ENCODE peak calls at places on chromosomes 12 and 14, in nine cellular contexts. One of them, this sample, is unnamed.

GRCh38 chr14:71187633-71188356 is 280.5 kb downstream of the PCNX1 start:
- DNase-seq in cardiac muscle cell: peak; percentile 26
- DNase-seq in CD8-positive, alpha-beta T cell: no peak
- DNase-seq in right lobe of liver: no peak
- DNase-seq in left lung: no peak
- DNase-seq in kidney: no peak
- DNase-seq in PC-3: peak; percentile 24
- DNase-seq in transverse colon: no peak
- DNase-seq in body of pancreas: peak; percentile 19
- DNase-seq in this sample: no peak

GRCh38 chr12:51593539-51593938 is 2.5 kb downstream of the SCN8A start:
- DNase-seq in CD8-positive, alpha-beta T cell: peak; percentile 29
- DNase-seq in kidney: no peak
- DNase-seq in cardiac muscle cell: peak; percentile 75
- DNase-seq in PC-3: peak; percentile 47
- DNase-seq in left lung: no peak
- DNase-seq in transverse colon: peak; percentile 17
- DNase-seq in right lobe of liver: no peak
- DNase-seq in body of pancreas: peak; percentile 38
- DNase-seq in this sample: no peak

GRCh38 chr12:1217191-1217949 is 226.3 kb downstream of the ERC1 start:
- DNase-seq in transverse colon: no peak
- DNase-seq in PC-3: peak; percentile 94
- DNase-seq in cardiac muscle cell: no peak
- DNase-seq in left lung: no peak
- DNase-seq in CD8-positive, alpha-beta T cell: no peak
- DNase-seq in right lobe of liver: no peak
- DNase-seq in body of pancreas: no peak
- DNase-seq in kidney: no peak
- DNase-seq in this sample: no peak

GRCh38 chr12:56299308-56299852 is 750 bp downstream of the CS start:
- DNase-seq in body of pancreas: peak; percentile 27
- DNase-seq in kidney: no peak
- DNase-seq in right lobe of liver: no peak
- DNase-seq in cardiac muscle cell: no peak
- DNase-seq in left lung: no peak
- DNase-seq in transverse colon: peak; percentile 51
- DNase-seq in CD8-positive, alpha-beta T cell: peak; percentile 39
- DNase-seq in PC-3: peak; percentile 30
- DNase-seq in this sample: no peak

GRCh38 chr14:69643430-69644200 is 32.2 kb downstream of the SUSD6 start:
- DNase-seq in cardiac muscle cell: no peak
- DNase-seq in left lung: peak; percentile 76
- DNase-seq in right lobe of liver: peak; percentile 83
- DNase-seq in CD8-positive, alpha-beta T cell: peak; percentile 57
- DNase-seq in kidney: no peak
- DNase-seq in transverse colon: peak; percentile 86
- DNase-seq in PC-3: peak; percentile 99
- DNase-seq in body of pancreas: peak; percentile 91
- DNase-seq in this sample: peak; percentile 79

GRCh38 chr14:74333909-74334308 is 14.4 kb upstream of the VRTN start:
- DNase-seq in CD8-positive, alpha-beta T cell: no peak
- DNase-seq in PC-3: no peak
- DNase-seq in cardiac muscle cell: no peak
- DNase-seq in kidney: no peak
- DNase-seq in left lung: no peak
- DNase-seq in transverse colon: no peak
- DNase-seq in right lobe of liver: no peak
- DNase-seq in body of pancreas: no peak
- DNase-seq in this sample: no peak

GRCh38 chr12:52310622-52311281 is 10.4 kb downstream of the KRT83 start:
- DNase-seq in transverse colon: no peak
- DNase-seq in CD8-positive, alpha-beta T cell: no peak
- DNase-seq in PC-3: no peak
- DNase-seq in left lung: no peak
- DNase-seq in body of pancreas: no peak
- DNase-seq in cardiac muscle cell: no peak
- DNase-seq in right lobe of liver: no peak
- DNase-seq in kidney: no peak
- DNase-seq in this sample: peak; percentile 20

GRCh38 chr14:95935228-95935822 is 58.7 kb downstream of the TUNAR start:
- DNase-seq in right lobe of liver: no peak
- DNase-seq in CD8-positive, alpha-beta T cell: no peak
- DNase-seq in left lung: no peak
- DNase-seq in transverse colon: no peak
- DNase-seq in cardiac muscle cell: peak; percentile 83
- DNase-seq in kidney: no peak
- DNase-seq in PC-3: peak; percentile 26
- DNase-seq in body of pancreas: no peak
- DNase-seq in this sample: no peak

GRCh38 chr14:60616326-60617044 is 32.8 kb downstream of the SIX1 start:
- DNase-seq in CD8-positive, alpha-beta T cell: no peak
- DNase-seq in right lobe of liver: no peak
- DNase-seq in left lung: no peak
- DNase-seq in transverse colon: no peak
- DNase-seq in cardiac muscle cell: no peak
- DNase-seq in body of pancreas: no peak
- DNase-seq in PC-3: no peak
- DNase-seq in kidney: no peak
- DNase-seq in this sample: no peak

GRCh38 chr14:102943454-102943853 is 21.0 kb downstream of the AMN start:
- DNase-seq in transverse colon: no peak
- DNase-seq in kidney: no peak
- DNase-seq in body of pancreas: no peak
- DNase-seq in cardiac muscle cell: no peak
- DNase-seq in right lobe of liver: no peak
- DNase-seq in left lung: no peak
- DNase-seq in PC-3: no peak
- DNase-seq in CD8-positive, alpha-beta T cell: no peak
- DNase-seq in this sample: no peak

GRCh38 chr12:131830335-131831020 is 2.3 kb downstream of the MMP17 start:
- DNase-seq in CD8-positive, alpha-beta T cell: no peak
- DNase-seq in left lung: peak; percentile 77
- DNase-seq in right lobe of liver: peak; percentile 82
- DNase-seq in kidney: peak; percentile 93
- DNase-seq in body of pancreas: peak; percentile 59
- DNase-seq in cardiac muscle cell: peak; percentile 80
- DNase-seq in PC-3: peak; percentile 91
- DNase-seq in transverse colon: peak; percentile 62
- DNase-seq in this sample: peak; percentile 83

GRCh38 chr14:58815781-58816297 is 178.1 kb downstream of the DACT1 start:
- DNase-seq in CD8-positive, alpha-beta T cell: no peak
- DNase-seq in transverse colon: no peak
- DNase-seq in right lobe of liver: no peak
- DNase-seq in body of pancreas: no peak
- DNase-seq in cardiac muscle cell: no peak
- DNase-seq in kidney: no peak
- DNase-seq in PC-3: no peak
- DNase-seq in left lung: no peak
- DNase-seq in this sample: no peak

GRCh38 chr12:80056232-80056631 is 43.1 kb upstream of the OTOGL start:
- DNase-seq in transverse colon: no peak
- DNase-seq in left lung: no peak
- DNase-seq in PC-3: no peak
- DNase-seq in cardiac muscle cell: no peak
- DNase-seq in CD8-positive, alpha-beta T cell: no peak
- DNase-seq in kidney: no peak
- DNase-seq in body of pancreas: no peak
- DNase-seq in right lobe of liver: no peak
- DNase-seq in this sample: no peak

GRCh38 chr14:73238262-73238852 is 1.1 kb downstream of the PAPLN start:
- DNase-seq in PC-3: peak; percentile 90
- DNase-seq in right lobe of liver: no peak
- DNase-seq in kidney: peak; percentile 73
- DNase-seq in body of pancreas: no peak
- DNase-seq in transverse colon: no peak
- DNase-seq in cardiac muscle cell: no peak
- DNase-seq in left lung: no peak
- DNase-seq in CD8-positive, alpha-beta T cell: no peak
- DNase-seq in this sample: no peak

GRCh38 chr12:131808744-131809371 is 19.3 kb upstream of the MMP17 start:
- DNase-seq in cardiac muscle cell: no peak
- DNase-seq in transverse colon: peak; percentile 34
- DNase-seq in CD8-positive, alpha-beta T cell: no peak
- DNase-seq in right lobe of liver: no peak
- DNase-seq in left lung: no peak
- DNase-seq in kidney: no peak
- DNase-seq in PC-3: no peak
- DNase-seq in body of pancreas: no peak
- DNase-seq in this sample: no peak

GRCh38 chr14:56002876-56003625 is 115.2 kb upstream of the PELI2 start:
- DNase-seq in kidney: no peak
- DNase-seq in right lobe of liver: no peak
- DNase-seq in PC-3: no peak
- DNase-seq in left lung: no peak
- DNase-seq in transverse colon: no peak
- DNase-seq in CD8-positive, alpha-beta T cell: peak; percentile 57
- DNase-seq in cardiac muscle cell: no peak
- DNase-seq in body of pancreas: no peak
- DNase-seq in this sample: no peak

GRCh38 chr14:92520701-92521415 is 7.3 kb downstream of the RIN3 start:
- DNase-seq in left lung: no peak
- DNase-seq in CD8-positive, alpha-beta T cell: no peak
- DNase-seq in transverse colon: no peak
- DNase-seq in body of pancreas: no peak
- DNase-seq in kidney: no peak
- DNase-seq in cardiac muscle cell: no peak
- DNase-seq in right lobe of liver: no peak
- DNase-seq in PC-3: no peak
- DNase-seq in this sample: no peak

GRCh38 chr14:92520102-92520651 is 6.6 kb downstream of the RIN3 start:
- DNase-seq in left lung: no peak
- DNase-seq in PC-3: no peak
- DNase-seq in cardiac muscle cell: no peak
- DNase-seq in transverse colon: no peak
- DNase-seq in CD8-positive, alpha-beta T cell: no peak
- DNase-seq in kidney: no peak
- DNase-seq in body of pancreas: no peak
- DNase-seq in right lobe of liver: no peak
- DNase-seq in this sample: no peak

GRCh38 chr14:92516966-92517350 is 3.4 kb downstream of the RIN3 start:
- DNase-seq in kidney: no peak
- DNase-seq in CD8-positive, alpha-beta T cell: peak; percentile 55
- DNase-seq in PC-3: no peak
- DNase-seq in cardiac muscle cell: no peak
- DNase-seq in right lobe of liver: no peak
- DNase-seq in body of pancreas: no peak
- DNase-seq in transverse colon: no peak
- DNase-seq in left lung: no peak
- DNase-seq in this sample: peak; percentile 29

GRCh38 chr14:92517761-92518160 is 4.2 kb downstream of the RIN3 start:
- DNase-seq in right lobe of liver: no peak
- DNase-seq in kidney: no peak
- DNase-seq in transverse colon: no peak
- DNase-seq in PC-3: no peak
- DNase-seq in left lung: no peak
- DNase-seq in cardiac muscle cell: no peak
- DNase-seq in body of pancreas: no peak
- DNase-seq in CD8-positive, alpha-beta T cell: no peak
- DNase-seq in this sample: no peak

GRCh38 chr14:92519246-92520101 is 5.9 kb downstream of the RIN3 start:
- DNase-seq in body of pancreas: no peak
- DNase-seq in transverse colon: no peak
- DNase-seq in CD8-positive, alpha-beta T cell: no peak
- DNase-seq in kidney: no peak
- DNase-seq in left lung: no peak
- DNase-seq in PC-3: no peak
- DNase-seq in cardiac muscle cell: no peak
- DNase-seq in right lobe of liver: no peak
- DNase-seq in this sample: no peak
- H3K27ac ChIP-seq in body of pancreas: no peak overlapping the region
- H3K27ac ChIP-seq in transverse colon: peak overlapping the region; percentile 43
- H3K27ac ChIP-seq in CD8-positive, alpha-beta T cell: no peak overlapping the region
- H3K27ac ChIP-seq in kidney: no peak overlapping the region
- H3K27ac ChIP-seq in left lung: peak overlapping the region; percentile 80
- H3K27ac ChIP-seq in PC-3: no peak overlapping the region
- H3K27ac ChIP-seq in cardiac muscle cell: no peak overlapping the region
- H3K27ac ChIP-seq in right lobe of liver: no peak overlapping the region
- H3K27ac ChIP-seq in this sample: no peak overlapping the region

DNA sequence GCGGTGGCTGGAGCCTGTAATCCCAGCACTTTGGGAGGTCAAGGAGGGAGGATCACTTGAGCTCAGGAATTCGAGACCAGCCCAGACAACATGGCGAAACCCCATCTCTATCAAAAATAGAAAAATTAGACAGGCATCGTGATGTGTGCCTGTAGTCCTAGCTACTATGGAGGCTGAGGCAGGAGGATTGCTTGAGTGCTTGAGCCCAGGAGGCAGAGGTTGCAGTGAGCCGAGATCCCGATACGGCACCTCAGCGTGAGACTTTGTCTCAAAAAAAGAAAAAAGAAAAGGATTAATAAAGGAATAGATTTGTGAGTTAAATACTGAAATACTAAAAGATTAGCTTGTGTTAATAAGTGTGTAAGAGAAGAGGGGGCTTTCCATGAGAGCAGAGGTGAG is 29.4 kb downstream of the RPGRIP1 start:
- DNase-seq in right lobe of liver: no peak
- DNase-seq in body of pancreas: no peak
- DNase-seq in left lung: no peak
- DNase-seq in transverse colon: no peak
- DNase-seq in PC-3: no peak
- DNase-seq in CD8-positive, alpha-beta T cell: no peak
- DNase-seq in cardiac muscle cell: no peak
- DNase-seq in kidney: no peak
- DNase-seq in this sample: no peak
- H3K4me3 ChIP-seq in right lobe of liver: peak overlapping the region; percentile 20
- H3K4me3 ChIP-seq in body of pancreas: no peak overlapping the region
- H3K4me3 ChIP-seq in left lung: peak overlapping the region; percentile 34
- H3K4me3 ChIP-seq in transverse colon: no peak overlapping the region
- H3K4me3 ChIP-seq in PC-3: no peak overlapping the region
- H3K4me3 ChIP-seq in CD8-positive, alpha-beta T cell: peak overlapping the region; percentile 44
- H3K4me3 ChIP-seq in cardiac muscle cell: no peak overlapping the region
- H3K4me3 ChIP-seq in kidney: peak overlapping the region; percentile 57
- H3K4me3 ChIP-seq in this sample: no peak overlapping the region

GRCh38 chr12:43305065-43305464 is 246.9 kb downstream of the ADAMTS20 start:
- DNase-seq in kidney: no peak
- DNase-seq in CD8-positive, alpha-beta T cell: no peak
- DNase-seq in cardiac muscle cell: no peak
- DNase-seq in left lung: no peak
- DNase-seq in transverse colon: no peak
- DNase-seq in body of pancreas: no peak
- DNase-seq in right lobe of liver: no peak
- DNase-seq in PC-3: no peak
- DNase-seq in this sample: no peak
- H3K27ac ChIP-seq in kidney: no peak overlapping the region
- H3K27ac ChIP-seq in CD8-positive, alpha-beta T cell: no peak overlapping the region
- H3K27ac ChIP-seq in cardiac muscle cell: no peak overlapping the region
- H3K27ac ChIP-seq in left lung: no peak overlapping the region
- H3K27ac ChIP-seq in transverse colon: no peak overlapping the region
- H3K27ac ChIP-seq in body of pancreas: no peak overlapping the region
- H3K27ac ChIP-seq in right lobe of liver: no peak overlapping the region
- H3K27ac ChIP-seq in PC-3: no peak overlapping the region
- H3K27ac ChIP-seq in this sample: no peak overlapping the region

DNA sequence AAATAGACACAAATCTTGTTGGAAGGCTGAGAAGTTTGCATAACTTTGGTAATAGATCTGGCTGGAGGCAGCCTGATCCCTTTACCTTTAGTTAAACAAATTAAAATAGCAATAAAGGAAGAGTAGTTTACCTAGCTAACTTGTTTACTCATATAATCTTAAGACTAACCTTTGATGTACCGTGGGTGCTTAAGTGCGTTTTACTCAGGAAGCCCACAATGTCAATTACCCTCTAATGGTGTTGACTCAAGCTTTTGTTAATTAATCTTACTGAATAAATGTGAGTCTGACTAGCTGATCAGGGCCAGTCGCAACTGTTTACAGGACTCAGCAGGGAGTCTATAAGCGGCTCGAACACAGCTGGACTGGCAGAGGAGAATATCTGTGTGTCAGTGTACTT is 51.5 kb downstream of the FAR2 start:
- DNase-seq in cardiac muscle cell: no peak
- DNase-seq in body of pancreas: no peak
- DNase-seq in right lobe of liver: no peak
- DNase-seq in transverse colon: no peak
- DNase-seq in PC-3: no peak
- DNase-seq in kidney: no peak
- DNase-seq in CD8-positive, alpha-beta T cell: no peak
- DNase-seq in left lung: no peak
- DNase-seq in this sample: no peak
- H3K4me3 ChIP-seq in cardiac muscle cell: no peak overlapping the region
- H3K4me3 ChIP-seq in body of pancreas: no peak overlapping the region
- H3K4me3 ChIP-seq in right lobe of liver: no peak overlapping the region
- H3K4me3 ChIP-seq in transverse colon: no peak overlapping the region
- H3K4me3 ChIP-seq in PC-3: no peak overlapping the region
- H3K4me3 ChIP-seq in kidney: no peak overlapping the region
- H3K4me3 ChIP-seq in CD8-positive, alpha-beta T cell: no peak overlapping the region
- H3K4me3 ChIP-seq in left lung: no peak overlapping the region
- H3K4me3 ChIP-seq in this sample: no peak overlapping the region

This sample was measured in aorta.